ENCODE peak calls at places on chromosomes 6 and 20, in ten cellular contexts. One of them, this sample, is unnamed.

GRCh38 chr6:25889877-25890853 is 16.1 kb upstream of the SLC17A3 start:
- DNase-seq in amniotic stem cell: no peak
- DNase-seq in Ammon's horn: peak
- DNase-seq in hepatic stellate cell: peak
- DNase-seq in mesenchymal stem cell: peak
- DNase-seq in NCI-H1092 treated with DMSO at 0.1 percent for 48 hours: peak
- DNase-seq in activated gamma-delta T cell treated with Interleukin-2 at 50 U/mL for 16 hours: no peak
- DNase-seq in aorta: no peak
- DNase-seq in HT-29: peak
- DNase-seq in GM23338: peak
- DNase-seq in this sample: peak

GRCh38 chr6:130781557-130781956 is 45.6 kb upstream of the SMLR1 start:
- DNase-seq in amniotic stem cell: no peak
- DNase-seq in Ammon's horn: no peak
- DNase-seq in hepatic stellate cell: no peak
- DNase-seq in mesenchymal stem cell: no peak
- DNase-seq in NCI-H1092 treated with DMSO at 0.1 percent for 48 hours: no peak
- DNase-seq in activated gamma-delta T cell treated with Interleukin-2 at 50 U/mL for 16 hours: no peak
- DNase-seq in aorta: no peak
- DNase-seq in HT-29: no peak
- DNase-seq in GM23338: no peak
- DNase-seq in this sample: no peak

GRCh38 chr6:4320860-4321259 is 185.5 kb upstream of the ECI2 start:
- DNase-seq in amniotic stem cell: peak
- DNase-seq in Ammon's horn: no peak
- DNase-seq in hepatic stellate cell: peak
- DNase-seq in mesenchymal stem cell: peak
- DNase-seq in NCI-H1092 treated with DMSO at 0.1 percent for 48 hours: peak
- DNase-seq in activated gamma-delta T cell treated with Interleukin-2 at 50 U/mL for 16 hours: no peak
- DNase-seq in aorta: no peak
- DNase-seq in HT-29: peak
- DNase-seq in GM23338: no peak
- DNase-seq in this sample: no peak

GRCh38 chr6:28565823-28566526 is 40.3 kb downstream of the GPX5 start:
- DNase-seq in amniotic stem cell: no peak
- DNase-seq in Ammon's horn: no peak
- DNase-seq in hepatic stellate cell: no peak
- DNase-seq in mesenchymal stem cell: no peak
- DNase-seq in NCI-H1092 treated with DMSO at 0.1 percent for 48 hours: no peak
- DNase-seq in activated gamma-delta T cell treated with Interleukin-2 at 50 U/mL for 16 hours: no peak
- DNase-seq in aorta: no peak
- DNase-seq in HT-29: no peak
- DNase-seq in GM23338: no peak
- DNase-seq in this sample: no peak

GRCh38 chr6:67694127-67694526 is 941.0 kb upstream of the ADGRB3 start:
- DNase-seq in amniotic stem cell: no peak
- DNase-seq in Ammon's horn: no peak
- DNase-seq in hepatic stellate cell: no peak
- DNase-seq in mesenchymal stem cell: no peak
- DNase-seq in NCI-H1092 treated with DMSO at 0.1 percent for 48 hours: no peak
- DNase-seq in activated gamma-delta T cell treated with Interleukin-2 at 50 U/mL for 16 hours: no peak
- DNase-seq in aorta: no peak
- DNase-seq in HT-29: peak
- DNase-seq in GM23338: peak
- DNase-seq in this sample: peak

GRCh38 chr6:55040102-55040848 is 134.0 kb upstream of the HCRTR2 start:
- DNase-seq in amniotic stem cell: peak
- DNase-seq in Ammon's horn: no peak
- DNase-seq in hepatic stellate cell: no peak
- DNase-seq in mesenchymal stem cell: peak
- DNase-seq in NCI-H1092 treated with DMSO at 0.1 percent for 48 hours: no peak
- DNase-seq in activated gamma-delta T cell treated with Interleukin-2 at 50 U/mL for 16 hours: no peak
- DNase-seq in aorta: no peak
- DNase-seq in HT-29: no peak
- DNase-seq in GM23338: no peak
- DNase-seq in this sample: no peak

GRCh38 chr20:6870559-6870958 is 103.1 kb downstream of the BMP2 start:
- DNase-seq in amniotic stem cell: no peak
- DNase-seq in Ammon's horn: no peak
- DNase-seq in hepatic stellate cell: no peak
- DNase-seq in mesenchymal stem cell: no peak
- DNase-seq in NCI-H1092 treated with DMSO at 0.1 percent for 48 hours: no peak
- DNase-seq in activated gamma-delta T cell treated with Interleukin-2 at 50 U/mL for 16 hours: no peak
- DNase-seq in aorta: no peak
- DNase-seq in HT-29: no peak
- DNase-seq in GM23338: no peak
- DNase-seq in this sample: no peak

GRCh38 chr6:118810420-118811027 is 83.4 kb upstream of the ASF1A start:
- DNase-seq in amniotic stem cell: no peak
- DNase-seq in Ammon's horn: no peak
- DNase-seq in hepatic stellate cell: no peak
- DNase-seq in mesenchymal stem cell: no peak
- DNase-seq in NCI-H1092 treated with DMSO at 0.1 percent for 48 hours: no peak
- DNase-seq in activated gamma-delta T cell treated with Interleukin-2 at 50 U/mL for 16 hours: peak
- DNase-seq in aorta: no peak
- DNase-seq in HT-29: no peak
- DNase-seq in GM23338: peak
- DNase-seq in this sample: no peak

GRCh38 chr6:7505196-7505699 is 36.2 kb upstream of the DSP start:
- DNase-seq in amniotic stem cell: peak
- DNase-seq in Ammon's horn: peak
- DNase-seq in hepatic stellate cell: peak
- DNase-seq in mesenchymal stem cell: peak
- DNase-seq in NCI-H1092 treated with DMSO at 0.1 percent for 48 hours: no peak
- DNase-seq in activated gamma-delta T cell treated with Interleukin-2 at 50 U/mL for 16 hours: no peak
- DNase-seq in aorta: peak
- DNase-seq in HT-29: peak
- DNase-seq in GM23338: peak
- DNase-seq in this sample: peak

GRCh38 chr20:53621482-53622246 is 28.0 kb upstream of the ZNF217 start:
- DNase-seq in amniotic stem cell: no peak
- DNase-seq in Ammon's horn: no peak
- DNase-seq in hepatic stellate cell: no peak
- DNase-seq in mesenchymal stem cell: peak
- DNase-seq in NCI-H1092 treated with DMSO at 0.1 percent for 48 hours: no peak
- DNase-seq in activated gamma-delta T cell treated with Interleukin-2 at 50 U/mL for 16 hours: no peak
- DNase-seq in aorta: peak
- DNase-seq in HT-29: peak
- DNase-seq in GM23338: peak
- DNase-seq in this sample: peak

GRCh38 chr20:17227669-17228623 is 1.1 kb downstream of the PCSK2 start:
- DNase-seq in amniotic stem cell: no peak
- DNase-seq in Ammon's horn: no peak
- DNase-seq in hepatic stellate cell: no peak
- DNase-seq in mesenchymal stem cell: no peak
- DNase-seq in NCI-H1092 treated with DMSO at 0.1 percent for 48 hours: peak
- DNase-seq in activated gamma-delta T cell treated with Interleukin-2 at 50 U/mL for 16 hours: no peak
- DNase-seq in aorta: peak
- DNase-seq in HT-29: no peak
- DNase-seq in GM23338: peak
- DNase-seq in this sample: no peak

GRCh38 chr6:30207619-30208295 is 5.4 kb downstream of the TRIM26 start:
- DNase-seq in amniotic stem cell: no peak
- DNase-seq in Ammon's horn: no peak
- DNase-seq in hepatic stellate cell: no peak
- DNase-seq in mesenchymal stem cell: no peak
- DNase-seq in NCI-H1092 treated with DMSO at 0.1 percent for 48 hours: no peak
- DNase-seq in activated gamma-delta T cell treated with Interleukin-2 at 50 U/mL for 16 hours: no peak
- DNase-seq in aorta: no peak
- DNase-seq in HT-29: no peak
- DNase-seq in GM23338: no peak
- DNase-seq in this sample: no peak

GRCh38 chr6:2716926-2717700 is 33.6 kb downstream of the MYLK4 start:
- DNase-seq in amniotic stem cell: no peak
- DNase-seq in Ammon's horn: no peak
- DNase-seq in hepatic stellate cell: no peak
- DNase-seq in mesenchymal stem cell: no peak
- DNase-seq in NCI-H1092 treated with DMSO at 0.1 percent for 48 hours: no peak
- DNase-seq in activated gamma-delta T cell treated with Interleukin-2 at 50 U/mL for 16 hours: no peak
- DNase-seq in aorta: no peak
- DNase-seq in HT-29: peak
- DNase-seq in GM23338: no peak
- DNase-seq in this sample: no peak

GRCh38 chr6:107561325-107561724 is 71.4 kb downstream of the SOBP start:
- DNase-seq in amniotic stem cell: no peak
- DNase-seq in Ammon's horn: no peak
- DNase-seq in hepatic stellate cell: peak
- DNase-seq in mesenchymal stem cell: no peak
- DNase-seq in NCI-H1092 treated with DMSO at 0.1 percent for 48 hours: no peak
- DNase-seq in activated gamma-delta T cell treated with Interleukin-2 at 50 U/mL for 16 hours: no peak
- DNase-seq in aorta: peak
- DNase-seq in HT-29: no peak
- DNase-seq in GM23338: peak
- DNase-seq in this sample: no peak

GRCh38 chr20:62640870-62641748 is 1.2 kb upstream of the SLCO4A1 start:
- DNase-seq in amniotic stem cell: no peak
- DNase-seq in Ammon's horn: no peak
- DNase-seq in hepatic stellate cell: no peak
- DNase-seq in mesenchymal stem cell: no peak
- DNase-seq in NCI-H1092 treated with DMSO at 0.1 percent for 48 hours: no peak
- DNase-seq in activated gamma-delta T cell treated with Interleukin-2 at 50 U/mL for 16 hours: no peak
- DNase-seq in aorta: no peak
- DNase-seq in HT-29: no peak
- DNase-seq in GM23338: no peak
- DNase-seq in this sample: no peak

GRCh38 chr6:19137419-19138035 is 699.6 kb upstream of the ID4 start:
- DNase-seq in amniotic stem cell: no peak
- DNase-seq in Ammon's horn: no peak
- DNase-seq in hepatic stellate cell: no peak
- DNase-seq in mesenchymal stem cell: no peak
- DNase-seq in NCI-H1092 treated with DMSO at 0.1 percent for 48 hours: no peak
- DNase-seq in activated gamma-delta T cell treated with Interleukin-2 at 50 U/mL for 16 hours: no peak
- DNase-seq in aorta: no peak
- DNase-seq in HT-29: no peak
- DNase-seq in GM23338: no peak
- DNase-seq in this sample: no peak

GRCh38 chr6:57024321-57024720 is 22.2 kb upstream of the KIAA1586 start:
- DNase-seq in amniotic stem cell: no peak
- DNase-seq in Ammon's horn: no peak
- DNase-seq in hepatic stellate cell: no peak
- DNase-seq in mesenchymal stem cell: no peak
- DNase-seq in NCI-H1092 treated with DMSO at 0.1 percent for 48 hours: no peak
- DNase-seq in activated gamma-delta T cell treated with Interleukin-2 at 50 U/mL for 16 hours: no peak
- DNase-seq in aorta: no peak
- DNase-seq in HT-29: no peak
- DNase-seq in GM23338: peak
- DNase-seq in this sample: no peak

GRCh38 chr6:17484201-17484606 is 90.8 kb downstream of the CAP2 start:
- DNase-seq in amniotic stem cell: no peak
- DNase-seq in Ammon's horn: no peak
- DNase-seq in hepatic stellate cell: no peak
- DNase-seq in mesenchymal stem cell: no peak
- DNase-seq in NCI-H1092 treated with DMSO at 0.1 percent for 48 hours: peak
- DNase-seq in activated gamma-delta T cell treated with Interleukin-2 at 50 U/mL for 16 hours: no peak
- DNase-seq in aorta: no peak
- DNase-seq in HT-29: no peak
- DNase-seq in GM23338: no peak
- DNase-seq in this sample: no peak

GRCh38 chr6:11142296-11143027 is 30.9 kb upstream of the ERVFRD-1 start:
- DNase-seq in amniotic stem cell: no peak
- DNase-seq in Ammon's horn: no peak
- DNase-seq in hepatic stellate cell: no peak
- DNase-seq in mesenchymal stem cell: no peak
- DNase-seq in NCI-H1092 treated with DMSO at 0.1 percent for 48 hours: no peak
- DNase-seq in activated gamma-delta T cell treated with Interleukin-2 at 50 U/mL for 16 hours: no peak
- DNase-seq in aorta: no peak
- DNase-seq in HT-29: no peak
- DNase-seq in GM23338: no peak
- DNase-seq in this sample: no peak

GRCh38 chr6:32609731-32610640 is 20.3 kb upstream of the HLA-DRB1 start:
- DNase-seq in amniotic stem cell: peak
- DNase-seq in Ammon's horn: peak
- DNase-seq in hepatic stellate cell: peak
- DNase-seq in mesenchymal stem cell: peak
- DNase-seq in NCI-H1092 treated with DMSO at 0.1 percent for 48 hours: peak
- DNase-seq in activated gamma-delta T cell treated with Interleukin-2 at 50 U/mL for 16 hours: peak
- DNase-seq in aorta: no peak
- DNase-seq in HT-29: peak
- DNase-seq in GM23338: peak
- DNase-seq in this sample: peak

GRCh38 chr6:29597184-29597583 is 12.3 kb downstream of the OR2H2 start:
- DNase-seq in amniotic stem cell: no peak
- DNase-seq in Ammon's horn: no peak
- DNase-seq in hepatic stellate cell: no peak
- DNase-seq in mesenchymal stem cell: no peak
- DNase-seq in NCI-H1092 treated with DMSO at 0.1 percent for 48 hours: no peak
- DNase-seq in activated gamma-delta T cell treated with Interleukin-2 at 50 U/mL for 16 hours: no peak
- DNase-seq in aorta: no peak
- DNase-seq in HT-29: no peak
- DNase-seq in GM23338: no peak
- DNase-seq in this sample: no peak

GRCh38 chr20:37525810-37526209 is 1.9 kb downstream of the BLCAP start:
- DNase-seq in amniotic stem cell: no peak
- DNase-seq in Ammon's horn: no peak
- DNase-seq in hepatic stellate cell: no peak
- DNase-seq in mesenchymal stem cell: no peak
- DNase-seq in NCI-H1092 treated with DMSO at 0.1 percent for 48 hours: no peak
- DNase-seq in activated gamma-delta T cell treated with Interleukin-2 at 50 U/mL for 16 hours: no peak
- DNase-seq in aorta: no peak
- DNase-seq in HT-29: no peak
- DNase-seq in GM23338: no peak
- DNase-seq in this sample: no peak

GRCh38 chr6:22845467-22845866 is 276.1 kb downstream of the HDGFL1 start:
- DNase-seq in amniotic stem cell: no peak
- DNase-seq in Ammon's horn: no peak
- DNase-seq in hepatic stellate cell: no peak
- DNase-seq in mesenchymal stem cell: no peak
- DNase-seq in NCI-H1092 treated with DMSO at 0.1 percent for 48 hours: no peak
- DNase-seq in activated gamma-delta T cell treated with Interleukin-2 at 50 U/mL for 16 hours: no peak
- DNase-seq in aorta: no peak
- DNase-seq in HT-29: no peak
- DNase-seq in GM23338: no peak
- DNase-seq in this sample: no peak

GRCh38 chr20:52031574-52032303 is 159.8 kb downstream of the ZFP64 start:
- DNase-seq in amniotic stem cell: no peak
- DNase-seq in Ammon's horn: no peak
- DNase-seq in hepatic stellate cell: peak
- DNase-seq in mesenchymal stem cell: peak
- DNase-seq in NCI-H1092 treated with DMSO at 0.1 percent for 48 hours: no peak
- DNase-seq in activated gamma-delta T cell treated with Interleukin-2 at 50 U/mL for 16 hours: peak
- DNase-seq in aorta: no peak
- DNase-seq in HT-29: no peak
- DNase-seq in GM23338: peak
- DNase-seq in this sample: peak

GRCh38 chr20:19129976-19130612 is 82.3 kb upstream of the SLC24A3 start:
- DNase-seq in amniotic stem cell: no peak
- DNase-seq in Ammon's horn: peak
- DNase-seq in hepatic stellate cell: no peak
- DNase-seq in mesenchymal stem cell: no peak
- DNase-seq in NCI-H1092 treated with DMSO at 0.1 percent for 48 hours: peak
- DNase-seq in activated gamma-delta T cell treated with Interleukin-2 at 50 U/mL for 16 hours: no peak
- DNase-seq in aorta: no peak
- DNase-seq in HT-29: no peak
- DNase-seq in GM23338: no peak
- DNase-seq in this sample: no peak

GRCh38 chr6:144955392-144955791 is 670.3 kb downstream of the UTRN start:
- DNase-seq in amniotic stem cell: no peak
- DNase-seq in Ammon's horn: no peak
- DNase-seq in hepatic stellate cell: no peak
- DNase-seq in mesenchymal stem cell: peak
- DNase-seq in NCI-H1092 treated with DMSO at 0.1 percent for 48 hours: no peak
- DNase-seq in activated gamma-delta T cell treated with Interleukin-2 at 50 U/mL for 16 hours: no peak
- DNase-seq in aorta: no peak
- DNase-seq in HT-29: no peak
- DNase-seq in GM23338: no peak
- DNase-seq in this sample: no peak

GRCh38 chr6:118875672-118876071 is 18.3 kb upstream of the ASF1A start:
- DNase-seq in amniotic stem cell: no peak
- DNase-seq in Ammon's horn: no peak
- DNase-seq in hepatic stellate cell: no peak
- DNase-seq in mesenchymal stem cell: no peak
- DNase-seq in NCI-H1092 treated with DMSO at 0.1 percent for 48 hours: peak
- DNase-seq in activated gamma-delta T cell treated with Interleukin-2 at 50 U/mL for 16 hours: no peak
- DNase-seq in aorta: no peak
- DNase-seq in HT-29: no peak
- DNase-seq in GM23338: no peak
- DNase-seq in this sample: no peak

GRCh38 chr20:23971320-23971719 is 17.3 kb downstream of the GGTLC1 start:
- DNase-seq in amniotic stem cell: no peak
- DNase-seq in Ammon's horn: no peak
- DNase-seq in hepatic stellate cell: no peak
- DNase-seq in mesenchymal stem cell: no peak
- DNase-seq in NCI-H1092 treated with DMSO at 0.1 percent for 48 hours: no peak
- DNase-seq in activated gamma-delta T cell treated with Interleukin-2 at 50 U/mL for 16 hours: no peak
- DNase-seq in aorta: no peak
- DNase-seq in HT-29: no peak
- DNase-seq in GM23338: no peak
- DNase-seq in this sample: no peak